ENCODE peak calls at places on chromosomes 7 and 10, in eight cellular contexts. C, Y, M, D, R, V, P and U are unnamed samples. For H3K4me1, the result is how much of the 10 kb centered on the place peaks cover.

GRCh38 chr7:47227762-47228177 is 354.1 kb downstream of the TNS3 start:
- DNase-seq in C (peak), Y (no peak), M (peak), D (peak), R (no peak), V (peak), P (no peak), U (peak)

GRCh38 chr7:109579876-109580275 is 1010.2 kb downstream of the DNAJB9 start:
- DNase-seq in C (no peak), Y (no peak), M (no peak), D (no peak), R (no peak), V (no peak), P (peak), U (peak)

GRCh38 chr7:157058701-157059100 is 48.2 kb upstream of the MNX1 start:
- DNase-seq in C (no peak), Y (no peak), M (no peak), D (no peak), R (no peak), V (no peak), P (no peak), U (no peak)

GRCh38 chr10:87598700-87599099 is 61.0 kb upstream of the PAPSS2 start:
- DNase-seq in C (no peak), Y (no peak), M (no peak), D (no peak), R (no peak), V (no peak), P (no peak), U (no peak)

GRCh38 chr7:29285451-29285807 is 90.9 kb downstream of the CHN2 start:
- DNase-seq in C (peak), Y (no peak), M (no peak), D (peak), R (no peak), V (no peak), P (no peak), U (peak)

GRCh38 chr7:79823246-79823951 is 311.2 kb upstream of the GNAI1 start:
- DNase-seq in C (no peak), Y (no peak), M (no peak), D (peak), R (no peak), V (no peak), P (no peak), U (no peak)

GRCh38 chr10:3830946-3831345 is 45.9 kb upstream of the KLF6 start:
- DNase-seq in C (no peak), Y (no peak), M (no peak), D (no peak), R (no peak), V (no peak), P (no peak), U (no peak)

GRCh38 chr10:97774811-97775294 is 3.1 kb upstream of the SFRP5 start:
- DNase-seq in C (no peak), Y (no peak), M (no peak), D (no peak), R (no peak), V (no peak), P (no peak), U (no peak)

GRCh38 chr10:13417459-13418126 is 69.5 kb upstream of the SEPHS1 start:
- DNase-seq in C (no peak), Y (no peak), M (no peak), D (peak), R (no peak), V (no peak), P (no peak), U (no peak)

GRCh38 chr7:156095908-156096539 is 283.8 kb upstream of the SHH start:
- DNase-seq in C (no peak), Y (no peak), M (no peak), D (no peak), R (no peak), V (no peak), P (no peak), U (no peak)

GRCh38 chr7:81114682-81115081 is 195.8 kb upstream of the SEMA3C start:
- DNase-seq in C (no peak), Y (no peak), M (no peak), D (no peak), R (no peak), V (no peak), P (no peak), U (no peak)

GRCh38 chr10:65798133-65798532 is 1127.7 kb upstream of the LRRTM3 start:
- DNase-seq in C (no peak), Y (no peak), M (no peak), D (no peak), R (no peak), V (no peak), P (no peak), U (no peak)

GRCh38 chr7:50739744-50740455 is 42.8 kb downstream of the GRB10 start:
- DNase-seq in C (no peak), Y (no peak), M (no peak), D (no peak), R (peak), V (no peak), P (no peak), U (no peak)

GRCh38 chr7:44177570-44178131 is 11.6 kb downstream of the GCK start:
- DNase-seq in C (no peak), Y (no peak), M (no peak), D (peak), R (no peak), V (no peak), P (peak), U (peak)

GRCh38 chr7:135320277-135320676 is 86.6 kb downstream of the STRA8 start:
- DNase-seq in C (no peak), Y (no peak), M (peak), D (peak), R (no peak), V (peak), P (no peak), U (peak)

GRCh38 chr7:92955081-92955480 is 118.7 kb upstream of the CDK6 start:
- DNase-seq in C (no peak), Y (no peak), M (no peak), D (no peak), R (no peak), V (no peak), P (no peak), U (no peak)

GRCh38 chr10:103661951-103662405 is 168.5 kb downstream of the NEURL1 start:
- DNase-seq in C (no peak), Y (no peak), M (no peak), D (no peak), R (no peak), V (no peak), P (no peak), U (no peak)

GRCh38 chr7:128033246-128033645 is 2.0 kb upstream of the LRRC4 start:
- DNase-seq in C (no peak), Y (no peak), M (no peak), D (no peak), R (no peak), V (no peak), P (no peak), U (no peak)

GRCh38 chr7:5693529-5693928 is 87.9 kb downstream of the RNF216 start:
- DNase-seq in C (no peak), Y (no peak), M (no peak), D (no peak), R (peak), V (no peak), P (no peak), U (no peak)

GRCh38 chr7:22445140-22445722 is 54.8 kb downstream of the STEAP1B start:
- DNase-seq in C (no peak), Y (no peak), M (no peak), D (no peak), R (peak), V (peak), P (peak), U (peak)

GRCh38 chr10:122140941-122141623 is 130.0 kb upstream of the BTBD16 start:
- DNase-seq in C (peak), Y (no peak), M (no peak), D (peak), R (no peak), V (peak), P (no peak), U (no peak)

DNA sequence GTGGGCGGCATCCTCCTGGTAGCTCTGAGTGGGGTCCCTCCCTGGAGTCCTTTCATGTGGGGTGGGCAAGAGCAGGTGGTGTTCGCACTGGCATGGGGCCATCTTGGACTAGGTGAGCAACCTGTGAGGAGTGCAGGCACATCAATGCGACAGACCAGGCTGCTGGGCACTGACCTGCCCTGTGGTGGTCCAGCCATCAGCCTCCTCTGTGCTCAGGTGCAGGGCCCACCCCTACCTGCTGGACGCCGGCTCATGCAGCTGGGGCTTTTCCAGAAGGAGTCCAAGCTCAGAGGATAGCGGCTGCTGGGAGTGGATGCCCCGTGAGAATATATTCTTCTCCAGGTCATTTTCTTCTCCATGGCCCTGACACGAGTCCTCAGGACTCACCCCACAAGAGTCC is 424.4 kb downstream of the GLRX3 start:
- DNase-seq in C (no peak), Y (no peak), M (no peak), D (no peak), R (no peak), V (no peak), P (no peak), U (no peak)
- H3K4me1 ChIP-seq in C (under half), Y (under half), M (under half), D (under half), R (under half), V (under half), P (under half), U (under half)

DNA sequence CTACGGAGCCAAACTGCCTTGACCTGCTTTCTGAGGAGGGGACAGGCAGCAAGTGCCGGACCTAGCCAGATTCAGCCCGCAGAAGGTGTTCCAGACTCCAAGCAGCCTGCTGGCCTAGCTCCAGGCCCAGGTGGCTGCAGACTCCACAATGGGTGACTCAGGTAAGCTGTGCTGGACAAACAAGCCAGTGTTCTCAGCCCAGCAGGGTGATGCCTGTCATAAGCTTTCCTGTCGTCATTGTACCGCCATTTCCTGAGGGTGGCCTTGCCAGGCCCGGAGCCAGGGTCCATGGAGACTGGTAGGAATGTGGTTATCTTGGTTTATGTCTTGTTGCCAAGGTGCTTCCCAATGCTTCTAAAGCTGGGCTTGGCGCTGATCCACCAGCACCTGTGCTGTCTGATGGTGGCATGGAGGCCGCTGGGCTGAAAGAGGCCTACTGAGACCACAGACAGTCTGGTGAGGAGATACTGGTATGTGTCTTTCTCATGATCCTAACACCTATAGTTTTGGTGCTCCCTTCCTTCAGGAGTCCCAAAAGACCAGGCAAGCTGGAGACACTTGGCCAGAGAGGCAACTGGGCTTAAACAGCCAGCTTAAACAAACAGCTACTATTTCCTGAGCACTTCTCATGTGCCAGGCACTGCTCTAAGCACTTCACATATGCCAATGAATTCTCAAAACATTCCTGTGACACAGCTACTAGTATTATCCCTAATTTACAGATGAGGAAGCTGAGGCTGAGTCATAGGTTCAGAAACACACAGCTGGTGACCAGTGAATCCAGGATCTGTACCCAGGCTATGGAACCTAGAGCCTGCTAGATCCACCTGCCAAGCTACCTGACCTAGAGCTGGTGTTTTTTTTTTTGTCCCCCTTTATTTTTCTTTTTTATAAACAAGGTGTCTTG is 42.0 kb downstream of the ZC3HC1 start:
- DNase-seq in C (peak), Y (no peak), M (no peak), D (peak), R (no peak), V (peak), P (no peak), U (no peak)
- H3K27ac ChIP-seq in C (peak), Y (no peak), M (no peak), D (peak), R (no peak), V (no peak), P (no peak), U (no peak)

GRCh38 chr10:30550967-30551815 is 78.4 kb downstream of the LYZL2 start:
- DNase-seq in C (no peak), Y (no peak), M (no peak), D (no peak), R (no peak), V (no peak), P (no peak), U (no peak)
- H3K4me1 ChIP-seq in C (under half), Y (under half), M (under half), D (under half), R (under half), V (under half), P (under half), U (under half)

DNA sequence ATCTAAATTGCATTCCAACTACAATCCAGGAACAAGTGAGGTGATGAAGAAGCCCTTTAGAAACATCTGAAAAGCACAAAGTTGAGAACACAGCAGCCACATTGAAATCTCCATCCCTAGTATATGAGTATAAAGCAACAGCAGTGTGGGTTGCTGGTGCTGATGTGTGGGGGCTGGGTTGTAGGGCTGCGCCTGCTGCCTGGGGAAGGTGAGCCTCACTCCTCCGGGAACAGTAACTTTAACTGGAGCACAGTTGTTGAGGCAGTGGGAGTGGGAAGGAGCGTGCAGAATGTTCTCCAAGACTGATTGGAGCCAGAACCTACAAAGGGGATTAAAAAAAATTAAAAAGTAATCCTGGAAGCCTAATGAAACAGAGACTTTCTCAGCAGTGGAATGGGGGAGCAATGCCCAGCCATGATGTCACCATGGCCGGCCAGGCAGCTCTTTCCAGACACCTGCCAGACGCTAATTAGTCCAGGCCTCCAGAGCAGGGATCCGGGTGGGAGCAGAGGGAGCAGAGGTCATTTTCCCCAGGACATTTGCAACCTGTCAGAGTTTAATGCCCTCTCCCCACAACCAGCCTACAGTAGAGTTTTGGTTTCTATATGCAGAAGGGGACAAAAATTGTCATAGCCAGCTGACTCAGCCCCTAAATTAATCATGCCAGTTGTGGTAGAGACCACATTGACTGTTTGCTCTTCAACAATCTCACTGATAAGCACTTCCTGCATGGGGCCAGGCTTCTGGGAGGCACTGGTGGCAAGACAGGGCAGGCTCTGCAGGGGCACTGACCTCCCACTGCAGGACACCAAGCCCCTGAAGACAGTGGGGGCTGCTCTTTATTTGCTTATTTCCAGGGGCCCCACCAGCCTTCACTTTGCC is 133.0 kb upstream of the ZNF32 start:
- DNase-seq in C (no peak), Y (no peak), M (peak), D (peak), R (no peak), V (no peak), P (no peak), U (no peak)
- H3K27ac ChIP-seq in C (no peak), Y (no peak), M (peak), D (no peak), R (no peak), V (no peak), P (no peak), U (no peak)

DNA sequence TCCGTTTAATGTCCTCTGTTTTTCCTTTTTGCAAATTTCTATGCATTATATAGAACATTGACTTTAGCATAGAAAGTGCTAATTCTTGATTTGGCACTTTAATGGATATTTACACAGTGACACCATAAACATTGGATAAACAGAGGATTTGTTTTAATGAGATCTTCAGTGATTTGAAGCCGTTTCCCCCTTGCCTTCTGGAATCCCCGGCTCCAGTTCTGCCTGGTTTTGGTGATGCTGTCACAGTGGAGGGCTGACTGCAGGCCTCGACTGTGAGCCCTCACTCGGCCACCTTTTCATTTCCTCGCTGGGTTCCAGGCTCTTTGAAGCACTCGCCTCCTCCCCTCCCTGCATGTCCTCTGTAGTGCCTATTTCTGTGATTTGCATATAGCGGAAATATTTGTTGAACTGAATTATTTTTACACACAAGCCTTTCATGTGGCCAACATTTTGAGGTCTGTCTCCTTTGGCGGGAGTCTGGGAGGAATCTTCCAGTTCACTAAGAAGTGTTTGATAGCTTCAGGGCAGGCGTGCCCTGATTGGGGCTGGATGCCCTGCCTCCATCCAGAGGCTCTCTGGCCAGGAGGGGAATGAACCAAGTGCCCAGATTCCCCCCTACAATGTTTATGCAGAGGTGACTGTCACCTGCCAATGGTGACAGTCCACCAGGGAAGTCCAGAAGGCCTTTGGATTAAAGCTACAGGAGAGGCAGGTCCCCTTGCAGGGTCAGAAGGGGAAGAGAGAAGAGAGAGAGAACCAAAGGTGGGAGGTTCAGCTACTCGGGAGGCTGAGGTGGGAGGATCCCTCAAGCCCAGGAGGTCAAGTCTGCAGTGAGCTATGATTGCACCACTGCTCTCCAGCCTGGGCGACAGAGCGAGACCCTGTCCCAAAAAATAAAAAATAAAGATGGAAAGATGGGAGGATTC is 67.5 kb downstream of the CUX1 start:
- DNase-seq in C (no peak), Y (no peak), M (no peak), D (no peak), R (no peak), V (no peak), P (no peak), U (no peak)
- H3K4me1 ChIP-seq in C (half or more), Y (under half), M (under half), D (under half), R (under half), V (under half), P (under half), U (under half)